ENCODE peak calls at places on chromosomes 2 and 18, in eight cellular contexts. K is CD8-positive, alpha-beta T cell; P is GM13976; X is kidney; V is heart right ventricle; Q is prostate gland; L is K562; D is Calu3. J is an unnamed sample.

GRCh38 chr2:191701696-191702095 is 23.8 kb downstream of the NABP1 start:
- DNase-seq in K (no peak), P (no peak), X (no peak), V (no peak), Q (no peak), L (no peak), D (no peak), J (no peak)

GRCh38 chr2:215104226-215104625 is 34.2 kb downstream of the ABCA12 start:
- DNase-seq in K (no peak), P (no peak), X (no peak), V (no peak), Q (no peak), L (no peak), D (no peak), J (no peak)

GRCh38 chr2:19876751-19877150 is 25.0 kb downstream of the TTC32 start:
- DNase-seq in K (no peak), P (no peak), X (no peak), V (no peak), Q (no peak), L (no peak), D (no peak), J (no peak)

GRCh38 chr2:199907008-199907714 is 3.9 kb upstream of the C2orf69 start:
- DNase-seq in K (no peak), P (no peak), X (no peak), V (no peak), Q (no peak), L (no peak), D (no peak), J (no peak)

GRCh38 chr2:230019742-230020141 is 49.0 kb downstream of the SLC16A14 start:
- DNase-seq in K (no peak), P (no peak), X (no peak), V (no peak), Q (no peak), L (no peak), D (no peak), J (no peak)

GRCh38 chr2:96203130-96204028 is 5.2 kb downstream of the STARD7 start:
- DNase-seq in K (no peak), P (peak), X (no peak), V (no peak), Q (no peak), L (no peak), D (no peak), J (no peak)

GRCh38 chr18:23387265-23387664 is 65.8 kb upstream of the RIOK3 start:
- DNase-seq in K (no peak), P (no peak), X (no peak), V (no peak), Q (no peak), L (no peak), D (no peak), J (no peak)

GRCh38 chr2:226969412-226969811 is 133.6 kb downstream of the RHBDD1 start:
- DNase-seq in K (no peak), P (no peak), X (no peak), V (no peak), Q (no peak), L (no peak), D (no peak), J (no peak)

GRCh38 chr18:12960846-12961397 is 13.1 kb downstream of the SEH1L start:
- DNase-seq in K (no peak), P (no peak), X (no peak), V (no peak), Q (no peak), L (no peak), D (no peak), J (no peak)

GRCh38 chr2:208148803-208149202 is 2.8 kb upstream of the CRYGB start:
- DNase-seq in K (no peak), P (no peak), X (no peak), V (no peak), Q (no peak), L (no peak), D (no peak), J (no peak)

GRCh38 chr2:74130211-74130995 is 17.3 kb downstream of the BOLA3 start:
- DNase-seq in K (no peak), P (no peak), X (no peak), V (no peak), Q (no peak), L (no peak), D (no peak), J (peak)

GRCh38 chr2:8976847-8977246 is 26.6 kb downstream of the MBOAT2 start:
- DNase-seq in K (no peak), P (no peak), X (no peak), V (no peak), Q (no peak), L (no peak), D (no peak), J (no peak)

GRCh38 chr2:103138123-103138886 is 376.5 kb downstream of the TMEM182 start:
- DNase-seq in K (no peak), P (no peak), X (no peak), V (no peak), Q (no peak), L (no peak), D (no peak), J (no peak)

GRCh38 chr2:200180943-200181342 is 125.5 kb upstream of the SPATS2L start:
- DNase-seq in K (no peak), P (no peak), X (no peak), V (no peak), Q (no peak), L (no peak), D (no peak), J (no peak)

GRCh38 chr2:70044290-70045040 is 42.8 kb upstream of the PCBP1 start:
- DNase-seq in K (no peak), P (no peak), X (no peak), V (no peak), Q (no peak), L (no peak), D (no peak), J (no peak)

GRCh38 chr2:67950018-67950417 is 112.8 kb downstream of the C1D start:
- DNase-seq in K (no peak), P (no peak), X (no peak), V (no peak), Q (no peak), L (no peak), D (no peak), J (no peak)

GRCh38 chr2:35204881-35205280 is 1150.7 kb upstream of the CRIM1 start:
- DNase-seq in K (no peak), P (no peak), X (no peak), V (no peak), Q (no peak), L (no peak), D (no peak), J (no peak)

GRCh38 chr2:59875836-59876235 is 677.6 kb downstream of the BCL11A start:
- DNase-seq in K (no peak), P (no peak), X (no peak), V (no peak), Q (no peak), L (no peak), D (no peak), J (no peak)

GRCh38 chr2:189631849-189632248 is 29.4 kb upstream of the ASNSD1 start:
- DNase-seq in K (no peak), P (no peak), X (no peak), V (no peak), Q (no peak), L (no peak), D (no peak), J (no peak)

GRCh38 chr2:20071397-20072383 is 20.3 kb upstream of the LAPTM4A start:
- DNase-seq in K (no peak), P (no peak), X (no peak), V (peak), Q (no peak), L (no peak), D (no peak), J (peak)

GRCh38 chr2:96859681-96860064 is 1.9 kb upstream of the ANKRD39 start:
- DNase-seq in K (no peak), P (no peak), X (no peak), V (no peak), Q (no peak), L (no peak), D (no peak), J (no peak)

GRCh38 chr2:55843096-55843991 is 80.2 kb downstream of the EFEMP1 start:
- DNase-seq in K (no peak), P (no peak), X (no peak), V (no peak), Q (peak), L (no peak), D (peak), J (peak)

GRCh38 chr2:88765154-88765948 is 73.9 kb downstream of the RPIA start:
- DNase-seq in K (peak), P (peak), X (peak), V (no peak), Q (no peak), L (no peak), D (peak), J (peak)

GRCh38 chr2:172270278-172271079 is 156.9 kb upstream of the ITGA6 start:
- DNase-seq in K (peak), P (no peak), X (no peak), V (no peak), Q (peak), L (no peak), D (no peak), J (no peak)

GRCh38 chr18:57837917-57838548 is 34.9 kb upstream of the ATP8B1 start:
- DNase-seq in K (no peak), P (peak), X (no peak), V (no peak), Q (no peak), L (no peak), D (no peak), J (no peak)

GRCh38 chr2:68357608-68358337 is 7.3 kb upstream of the PLEK start:
- DNase-seq in K (no peak), P (peak), X (no peak), V (peak), Q (peak), L (peak), D (peak), J (peak)

DNA sequence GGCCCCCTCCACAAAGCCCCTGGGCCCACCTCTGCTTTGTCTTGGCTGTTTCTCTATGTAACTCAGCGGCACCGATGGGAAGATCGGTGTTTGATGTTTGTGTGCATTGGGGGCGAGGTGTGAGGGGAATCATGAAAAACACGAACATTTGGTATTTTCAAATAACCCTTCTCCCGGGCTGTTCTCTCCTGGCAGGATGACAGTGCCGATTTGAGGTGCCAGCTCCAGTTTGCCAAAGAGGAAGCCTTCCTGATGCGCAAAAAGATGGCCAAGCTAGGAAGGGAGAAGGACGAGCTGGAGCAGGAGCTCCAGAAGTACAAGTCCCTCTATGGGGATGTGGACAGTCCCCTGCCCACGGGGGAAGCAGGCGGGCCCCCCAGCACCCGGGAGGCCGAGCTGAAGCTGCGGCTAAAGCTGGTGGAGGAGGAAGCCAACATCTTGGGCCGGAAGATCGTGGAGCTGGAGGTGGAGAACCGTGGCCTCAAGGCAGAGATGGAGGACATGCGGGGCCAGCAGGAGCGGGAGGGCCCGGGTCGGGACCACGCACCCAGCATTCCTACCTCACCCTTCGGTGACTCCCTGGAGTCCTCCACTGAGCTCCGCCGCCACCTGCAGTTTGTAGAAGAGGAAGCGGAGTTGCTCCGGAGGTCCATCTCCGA is 78.1 kb downstream of the MTCL1 start:
- DNase-seq in K (no peak), P (no peak), X (no peak), V (no peak), Q (no peak), L (no peak), D (no peak), J (no peak)
- TF ChIP-seq CTCF in K (no peak), P (no peak), X (no peak), V (no peak), Q (no peak), L (no peak), D (no peak), J (no peak)

GRCh38 chr2:173436088-173436487 is 81.4 kb downstream of the CDCA7 start:
- DNase-seq in K (no peak), P (no peak), X (no peak), V (no peak), Q (no peak), L (no peak), D (no peak), J (no peak)

GRCh38 chr2:173432049-173432754 is 77.5 kb downstream of the CDCA7 start:
- DNase-seq in K (no peak), P (no peak), X (no peak), V (no peak), Q (no peak), L (no peak), D (no peak), J (no peak)

GRCh38 chr2:173434729-173435345 is 80.2 kb downstream of the CDCA7 start:
- DNase-seq in K (no peak), P (no peak), X (no peak), V (no peak), Q (no peak), L (no peak), D (no peak), J (no peak)

GRCh38 chr2:173431191-173431590 is 76.5 kb downstream of the CDCA7 start:
- DNase-seq in K (no peak), P (no peak), X (no peak), V (no peak), Q (no peak), L (no peak), D (no peak), J (no peak)

GRCh38 chr2:173435574-173435973 is 80.9 kb downstream of the CDCA7 start:
- DNase-seq in K (no peak), P (no peak), X (no peak), V (no peak), Q (no peak), L (no peak), D (no peak), J (no peak)
- TF ChIP-seq CTCF in K (no peak), P (no peak), X (no peak), V (no peak), Q (no peak), L (no peak), D (no peak), J (no peak)

GRCh38 chr2:166899676-166900075 is 11.4 kb downstream of the XIRP2 start:
- DNase-seq in K (no peak), P (no peak), X (no peak), V (no peak), Q (no peak), L (no peak), D (no peak), J (no peak)

GRCh38 chr2:166897666-166898065 is 9.4 kb downstream of the XIRP2 start:
- DNase-seq in K (no peak), P (no peak), X (no peak), V (no peak), Q (no peak), L (no peak), D (no peak), J (no peak)

GRCh38 chr2:166891727-166892126 is 3.4 kb downstream of the XIRP2 start:
- DNase-seq in K (no peak), P (no peak), X (no peak), V (no peak), Q (no peak), L (no peak), D (no peak), J (no peak)

GRCh38 chr2:166892397-166892796 is 4.1 kb downstream of the XIRP2 start:
- DNase-seq in K (no peak), P (no peak), X (no peak), V (no peak), Q (no peak), L (no peak), D (no peak), J (no peak)

GRCh38 chr2:166895243-166895642 is 7.0 kb downstream of the XIRP2 start:
- DNase-seq in K (no peak), P (no peak), X (no peak), V (no peak), Q (no peak), L (no peak), D (no peak), J (no peak)
- TF ChIP-seq CTCF in K (no peak), P (no peak), X (no peak), V (no peak), Q (no peak), L (no peak), D (no peak), J (no peak)

GRCh38 chr2:101617786-101618185 is 79.7 kb upstream of the MAP4K4 start:
- DNase-seq in K (no peak), P (no peak), X (no peak), V (no peak), Q (no peak), L (no peak), D (no peak), J (no peak)

GRCh38 chr2:101619191-101619591 is 78.3 kb upstream of the MAP4K4 start:
- DNase-seq in K (no peak), P (no peak), X (no peak), V (no peak), Q (no peak), L (no peak), D (peak), J (no peak)

GRCh38 chr2:101617188-101617587 is 80.3 kb upstream of the MAP4K4 start:
- DNase-seq in K (no peak), P (no peak), X (no peak), V (no peak), Q (no peak), L (no peak), D (no peak), J (no peak)

GRCh38 chr2:101614127-101614759 is 83.3 kb upstream of the MAP4K4 start:
- DNase-seq in K (no peak), P (no peak), X (no peak), V (no peak), Q (no peak), L (no peak), D (no peak), J (no peak)

GRCh38 chr2:101616411-101616810 is 81.1 kb upstream of the MAP4K4 start:
- DNase-seq in K (no peak), P (no peak), X (no peak), V (peak), Q (no peak), L (no peak), D (no peak), J (no peak)
- TF ChIP-seq CTCF in K (no peak), P (no peak), X (no peak), V (no peak), Q (no peak), L (no peak), D (no peak), J (no peak)

J was measured in foreskin keratinocyte.